ENCODE peak calls at places on chromosomes 12 and 14, in eight cellular contexts. One of them, this sample, is unnamed.

GRCh38 chr14:95215094-95215493 is 57.8 kb upstream of the DICER1 start:
- DNase-seq in mesendoderm: no peak
- DNase-seq in ovary: no peak
- DNase-seq in cardiac fibroblast: no peak
- DNase-seq in WTC11: no peak
- DNase-seq in Panc1: no peak
- DNase-seq in IMR-90: no peak
- DNase-seq in mucosa of gallbladder: no peak
- DNase-seq in this sample: no peak

GRCh38 chr14:100761481-100761880 is 34.8 kb downstream of the DLK1 start:
- DNase-seq in WTC11: no peak
- DNase-seq in mucosa of gallbladder: no peak
- DNase-seq in IMR-90: peak
- DNase-seq in Panc1: peak
- DNase-seq in ovary: no peak
- DNase-seq in cardiac fibroblast: peak
- DNase-seq in mesendoderm: no peak
- DNase-seq in this sample: peak

GRCh38 chr12:4112734-4113396 is 160.7 kb upstream of the CCND2 start:
- DNase-seq in WTC11: no peak
- DNase-seq in mesendoderm: no peak
- DNase-seq in ovary: no peak
- DNase-seq in IMR-90: peak
- DNase-seq in Panc1: no peak
- DNase-seq in cardiac fibroblast: no peak
- DNase-seq in mucosa of gallbladder: no peak
- DNase-seq in this sample: no peak

GRCh38 chr12:10031771-10032175 is 1.3 kb downstream of the CLEC9A start:
- DNase-seq in mucosa of gallbladder: no peak
- DNase-seq in mesendoderm: peak
- DNase-seq in IMR-90: peak
- DNase-seq in ovary: no peak
- DNase-seq in cardiac fibroblast: peak
- DNase-seq in WTC11: no peak
- DNase-seq in Panc1: no peak
- DNase-seq in this sample: peak

GRCh38 chr14:99769123-99769522 is 24.1 kb upstream of the EML1 start:
- DNase-seq in Panc1: no peak
- DNase-seq in ovary: no peak
- DNase-seq in mesendoderm: no peak
- DNase-seq in mucosa of gallbladder: no peak
- DNase-seq in IMR-90: no peak
- DNase-seq in cardiac fibroblast: no peak
- DNase-seq in WTC11: no peak
- DNase-seq in this sample: no peak

GRCh38 chr12:101743242-101743641 is 4.0 kb upstream of the SYCP3 start:
- DNase-seq in mesendoderm: no peak
- DNase-seq in cardiac fibroblast: no peak
- DNase-seq in ovary: no peak
- DNase-seq in IMR-90: no peak
- DNase-seq in WTC11: no peak
- DNase-seq in mucosa of gallbladder: no peak
- DNase-seq in Panc1: no peak
- DNase-seq in this sample: no peak

GRCh38 chr12:127054531-127054930 is 1212.4 kb upstream of the TMEM132C start:
- DNase-seq in WTC11: no peak
- DNase-seq in IMR-90: no peak
- DNase-seq in mesendoderm: no peak
- DNase-seq in mucosa of gallbladder: no peak
- DNase-seq in Panc1: no peak
- DNase-seq in ovary: no peak
- DNase-seq in cardiac fibroblast: peak
- DNase-seq in this sample: peak

GRCh38 chr12:51067229-51067628 is 16.2 kb downstream of the CSRNP2 start:
- DNase-seq in mesendoderm: no peak
- DNase-seq in cardiac fibroblast: no peak
- DNase-seq in WTC11: no peak
- DNase-seq in Panc1: no peak
- DNase-seq in ovary: no peak
- DNase-seq in IMR-90: no peak
- DNase-seq in mucosa of gallbladder: no peak
- DNase-seq in this sample: no peak

GRCh38 chr12:25151476-25151875 is 43.5 kb downstream of the DNAI7 start:
- DNase-seq in ovary: peak
- DNase-seq in Panc1: peak
- DNase-seq in mucosa of gallbladder: peak
- DNase-seq in cardiac fibroblast: peak
- DNase-seq in mesendoderm: peak
- DNase-seq in WTC11: no peak
- DNase-seq in IMR-90: peak
- DNase-seq in this sample: peak

GRCh38 chr12:52354197-52354596 is 13.1 kb downstream of the KRT85 start:
- DNase-seq in WTC11: no peak
- DNase-seq in Panc1: no peak
- DNase-seq in mucosa of gallbladder: no peak
- DNase-seq in IMR-90: no peak
- DNase-seq in ovary: no peak
- DNase-seq in mesendoderm: no peak
- DNase-seq in cardiac fibroblast: no peak
- DNase-seq in this sample: no peak

GRCh38 chr12:110022980-110023633 is 23.9 kb downstream of the ANKRD13A start:
- DNase-seq in mucosa of gallbladder: no peak
- DNase-seq in WTC11: no peak
- DNase-seq in cardiac fibroblast: peak
- DNase-seq in IMR-90: peak
- DNase-seq in mesendoderm: no peak
- DNase-seq in Panc1: no peak
- DNase-seq in ovary: no peak
- DNase-seq in this sample: peak

GRCh38 chr14:65566820-65567522 is 154.4 kb downstream of the FUT8 start:
- DNase-seq in WTC11: no peak
- DNase-seq in cardiac fibroblast: no peak
- DNase-seq in ovary: no peak
- DNase-seq in IMR-90: no peak
- DNase-seq in mucosa of gallbladder: no peak
- DNase-seq in Panc1: no peak
- DNase-seq in mesendoderm: no peak
- DNase-seq in this sample: no peak

GRCh38 chr12:12804011-12804410 is 9.1 kb upstream of the DDX47 start:
- DNase-seq in mesendoderm: no peak
- DNase-seq in IMR-90: peak
- DNase-seq in mucosa of gallbladder: no peak
- DNase-seq in Panc1: no peak
- DNase-seq in WTC11: no peak
- DNase-seq in cardiac fibroblast: no peak
- DNase-seq in ovary: no peak
- DNase-seq in this sample: no peak

GRCh38 chr12:3071107-3071506 is 6.1 kb upstream of the TSPAN9 start:
- DNase-seq in ovary: no peak
- DNase-seq in IMR-90: no peak
- DNase-seq in mucosa of gallbladder: no peak
- DNase-seq in mesendoderm: no peak
- DNase-seq in cardiac fibroblast: no peak
- DNase-seq in WTC11: no peak
- DNase-seq in Panc1: no peak
- DNase-seq in this sample: peak

GRCh38 chr12:57759360-57759980 is 4.6 kb downstream of the MARCHF9 start:
- DNase-seq in ovary: no peak
- DNase-seq in cardiac fibroblast: peak
- DNase-seq in mucosa of gallbladder: no peak
- DNase-seq in Panc1: no peak
- DNase-seq in mesendoderm: peak
- DNase-seq in WTC11: no peak
- DNase-seq in IMR-90: no peak
- DNase-seq in this sample: no peak

GRCh38 chr12:57541717-57542116 is 5.3 kb downstream of the DCTN2 start:
- DNase-seq in Panc1: no peak
- DNase-seq in mucosa of gallbladder: no peak
- DNase-seq in ovary: no peak
- DNase-seq in WTC11: no peak
- DNase-seq in cardiac fibroblast: no peak
- DNase-seq in mesendoderm: no peak
- DNase-seq in IMR-90: no peak
- DNase-seq in this sample: no peak

GRCh38 chr12:121514184-121514742 is 66.6 kb downstream of the KDM2B start:
- DNase-seq in WTC11: no peak
- DNase-seq in IMR-90: no peak
- DNase-seq in mesendoderm: no peak
- DNase-seq in cardiac fibroblast: no peak
- DNase-seq in mucosa of gallbladder: no peak
- DNase-seq in Panc1: no peak
- DNase-seq in ovary: no peak
- DNase-seq in this sample: no peak

GRCh38 chr12:68870443-68870842 is 62.5 kb downstream of the MDM2 start:
- DNase-seq in mucosa of gallbladder: no peak
- DNase-seq in WTC11: no peak
- DNase-seq in mesendoderm: no peak
- DNase-seq in cardiac fibroblast: no peak
- DNase-seq in ovary: no peak
- DNase-seq in IMR-90: no peak
- DNase-seq in Panc1: no peak
- DNase-seq in this sample: no peak

GRCh38 chr14:91303091-91303923 is 58.8 kb upstream of the GPR68 start:
- DNase-seq in ovary: no peak
- DNase-seq in mesendoderm: peak
- DNase-seq in Panc1: no peak
- DNase-seq in mucosa of gallbladder: no peak
- DNase-seq in IMR-90: no peak
- DNase-seq in WTC11: peak
- DNase-seq in cardiac fibroblast: peak
- DNase-seq in this sample: no peak

GRCh38 chr14:69614592-69614991 is 3.2 kb downstream of the SUSD6 start:
- DNase-seq in mucosa of gallbladder: peak
- DNase-seq in Panc1: no peak
- DNase-seq in cardiac fibroblast: no peak
- DNase-seq in mesendoderm: no peak
- DNase-seq in WTC11: no peak
- DNase-seq in ovary: no peak
- DNase-seq in IMR-90: no peak
- DNase-seq in this sample: no peak

GRCh38 chr12:31324845-31325523 is 966 bp downstream of the SINHCAF start:
- DNase-seq in ovary: peak
- DNase-seq in WTC11: peak
- DNase-seq in mucosa of gallbladder: peak
- DNase-seq in mesendoderm: peak
- DNase-seq in Panc1: no peak
- DNase-seq in IMR-90: peak
- DNase-seq in cardiac fibroblast: peak
- DNase-seq in this sample: peak

GRCh38 chr12:20212036-20212435 is 156.3 kb upstream of the PDE3A start:
- DNase-seq in IMR-90: peak
- DNase-seq in ovary: no peak
- DNase-seq in WTC11: no peak
- DNase-seq in cardiac fibroblast: peak
- DNase-seq in Panc1: no peak
- DNase-seq in mucosa of gallbladder: no peak
- DNase-seq in mesendoderm: no peak
- DNase-seq in this sample: peak

GRCh38 chr12:117842630-117843029 is 126.2 kb downstream of the KSR2 start:
- DNase-seq in WTC11: peak
- DNase-seq in IMR-90: no peak
- DNase-seq in mesendoderm: no peak
- DNase-seq in mucosa of gallbladder: no peak
- DNase-seq in cardiac fibroblast: no peak
- DNase-seq in ovary: no peak
- DNase-seq in Panc1: no peak
- DNase-seq in this sample: no peak

GRCh38 chr14:68215628-68216027 is 396.0 kb downstream of the RAD51B start:
- DNase-seq in IMR-90: no peak
- DNase-seq in mucosa of gallbladder: no peak
- DNase-seq in Panc1: no peak
- DNase-seq in mesendoderm: no peak
- DNase-seq in cardiac fibroblast: no peak
- DNase-seq in ovary: no peak
- DNase-seq in WTC11: no peak
- DNase-seq in this sample: no peak

GRCh38 chr12:113713156-113713555 is 241.5 kb upstream of the LHX5 start:
- DNase-seq in IMR-90: no peak
- DNase-seq in ovary: no peak
- DNase-seq in WTC11: no peak
- DNase-seq in mesendoderm: no peak
- DNase-seq in mucosa of gallbladder: no peak
- DNase-seq in cardiac fibroblast: no peak
- DNase-seq in Panc1: no peak
- DNase-seq in this sample: no peak

This sample was measured in astrocyte.